ENCODE peak calls at places on chromosomes 6 and 20, in seven cellular contexts. Y, M, A, V, O, B and X are unnamed samples.

GRCh38 chr6:88548891-88549505 is 382.9 kb upstream of the CNR1 start:
- DNase-seq in B (peak; percentile 47), Y (no peak), A (no peak), V (no peak), O (no peak), M (no peak), X (no peak)

GRCh38 chr6:157430834-157431233 is 49.8 kb downstream of the ZDHHC14 start:
- DNase-seq in A (no peak), Y (no peak), V (no peak), B (no peak), O (no peak), M (no peak), X (no peak)

GRCh38 chr6:45073771-45074170 is 254.4 kb upstream of the RUNX2 start:
- DNase-seq in B (no peak), O (no peak), A (no peak), Y (no peak), V (no peak), M (no peak), X (no peak)

GRCh38 chr6:65229768-65230167 is 477.3 kb downstream of the EYS start:
- DNase-seq in A (no peak), O (no peak), Y (no peak), B (no peak), M (no peak), V (no peak), X (no peak)

GRCh38 chr6:107392069-107392468 is 67.3 kb downstream of the PDSS2 start:
- DNase-seq in A (no peak), Y (no peak), O (no peak), M (no peak), B (no peak), V (peak; percentile 2), X (no peak)

GRCh38 chr6:132007474-132008190 is 56.5 kb upstream of the CCN2 start:
- DNase-seq in M (no peak), B (no peak), A (no peak), V (peak; percentile 27), Y (no peak), O (no peak), X (no peak)

GRCh38 chr6:25769983-25770382 is 15.4 kb downstream of the SLC17A4 start:
- DNase-seq in M (peak; percentile 56), O (no peak), B (no peak), Y (no peak), V (peak; percentile 24), A (no peak), X (no peak)

GRCh38 chr20:56750430-56750829 is 121.3 kb downstream of the TFAP2C start:
- DNase-seq in A (no peak), O (no peak), Y (no peak), V (no peak), M (peak; percentile 34), B (no peak), X (no peak)

GRCh38 chr6:34953084-34954025 is 64.3 kb downstream of the ANKS1A start:
- DNase-seq in B (no peak), O (no peak), M (no peak), Y (no peak), V (peak; percentile 79), A (no peak), X (no peak)

GRCh38 chr6:23073851-23074250 is 504.5 kb downstream of the HDGFL1 start:
- DNase-seq in A (no peak), M (no peak), B (no peak), V (no peak), Y (no peak), O (no peak), X (no peak)

GRCh38 chr20:38190936-38191371 is 25.9 kb upstream of the TGM2 start:
- DNase-seq in A (peak; percentile 57), M (no peak), B (no peak), Y (no peak), O (peak; percentile 34), V (no peak), X (no peak)

DNA sequence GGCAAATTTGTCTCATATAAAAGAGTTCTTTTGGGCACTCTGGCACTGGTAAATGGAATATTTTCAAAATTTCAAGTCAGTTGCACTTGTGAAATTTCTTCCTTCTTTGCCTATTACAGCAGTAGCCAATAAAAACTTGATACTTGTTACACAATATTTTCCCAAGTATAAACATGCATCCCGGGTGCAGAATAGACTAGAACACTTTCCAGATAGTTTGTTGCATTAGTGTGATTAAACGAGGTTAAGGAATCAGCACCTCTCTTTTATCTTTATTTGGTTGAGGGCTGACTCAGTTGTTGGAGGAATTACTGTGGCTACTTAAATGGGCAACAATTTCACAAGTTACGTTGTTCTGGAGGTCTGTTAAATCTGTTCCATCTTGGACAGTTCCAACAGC is 467.5 kb downstream of the CDKAL1 start:
- DNase-seq in A (no peak), V (no peak), B (no peak), Y (no peak), O (no peak), M (no peak), X (no peak)
- TF ChIP-seq POLR2A in A (no peak), V (no peak), B (no peak), Y (no peak), O (no peak), M (no peak), X (no peak)

DNA sequence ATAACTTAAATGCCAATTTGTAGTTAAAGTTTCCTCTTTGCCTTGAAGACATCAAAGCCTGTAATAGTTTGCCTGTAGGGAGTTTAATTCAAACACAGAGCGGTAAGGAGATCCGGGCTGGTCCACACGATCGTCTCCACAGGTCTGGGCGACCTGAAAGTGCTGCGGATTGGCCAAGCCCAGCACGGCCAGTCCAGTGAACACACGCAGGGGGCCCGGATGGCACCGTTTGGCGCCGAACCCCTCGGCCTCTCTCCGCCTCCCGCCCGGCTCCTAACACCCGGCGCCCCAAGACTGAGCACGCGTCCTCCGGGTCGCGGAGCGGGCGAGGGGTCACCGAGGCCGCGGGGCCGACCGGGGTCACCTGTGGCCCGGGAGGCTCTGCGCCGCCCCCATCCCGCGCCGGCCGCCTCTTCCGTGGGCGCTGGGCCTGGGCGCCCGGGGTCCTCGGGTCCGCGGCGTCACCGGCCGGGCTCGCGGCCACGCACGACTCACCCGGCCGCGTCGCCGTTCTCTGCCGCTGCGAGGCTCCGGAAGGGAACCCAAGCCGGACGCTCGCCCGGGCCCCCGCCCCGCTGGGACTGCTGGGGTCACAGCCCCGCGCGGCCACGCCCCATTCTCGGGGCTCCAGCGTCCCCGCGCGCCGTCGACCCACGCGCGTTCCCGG is 481 bp downstream of the SERPINB6 start:
- DNase-seq in M (no peak), Y (peak; percentile 82), V (peak; percentile 57), A (peak; percentile 89), B (peak; percentile 83), O (peak; percentile 76), X (peak; percentile 97)
- TF ChIP-seq POLR2A in M (no peak), Y (no peak), V (no peak), A (no peak), B (peak; percentile 58), O (no peak), X (no peak)

GRCh38 chr20:44433751-44434538 is 41.7 kb upstream of the TTPAL start:
- DNase-seq in M (no peak), A (no peak), V (no peak), O (no peak), Y (no peak), B (no peak), X (no peak)
- TF ChIP-seq POLR2A in M (no peak), A (no peak), V (no peak), O (no peak), Y (no peak), B (no peak), X (no peak)

GRCh38 chr20:47334022-47334551 is 22.4 kb downstream of the ZMYND8 start:
- DNase-seq in Y (no peak), A (no peak), B (no peak), M (no peak), V (peak; percentile 91), O (no peak), X (no peak)
- TF ChIP-seq POLR2A in Y (no peak), A (no peak), B (peak; percentile 54), M (no peak), V (no peak), O (peak; percentile 16), X (no peak)

GRCh38 chr6:79078057-79078969 is at the start of gene PHIP:
- DNase-seq in M (peak; percentile 88), V (peak; percentile 96), Y (peak; percentile 94), B (peak; percentile 94), O (peak; percentile 91), A (peak; percentile 98), X (peak; percentile 98)
- TF ChIP-seq POLR2A in M (peak; percentile 16), V (peak; percentile 62), Y (peak; percentile 57), B (peak; percentile 68), O (no peak), A (peak; percentile 56), X (peak; percentile 66)

DNA sequence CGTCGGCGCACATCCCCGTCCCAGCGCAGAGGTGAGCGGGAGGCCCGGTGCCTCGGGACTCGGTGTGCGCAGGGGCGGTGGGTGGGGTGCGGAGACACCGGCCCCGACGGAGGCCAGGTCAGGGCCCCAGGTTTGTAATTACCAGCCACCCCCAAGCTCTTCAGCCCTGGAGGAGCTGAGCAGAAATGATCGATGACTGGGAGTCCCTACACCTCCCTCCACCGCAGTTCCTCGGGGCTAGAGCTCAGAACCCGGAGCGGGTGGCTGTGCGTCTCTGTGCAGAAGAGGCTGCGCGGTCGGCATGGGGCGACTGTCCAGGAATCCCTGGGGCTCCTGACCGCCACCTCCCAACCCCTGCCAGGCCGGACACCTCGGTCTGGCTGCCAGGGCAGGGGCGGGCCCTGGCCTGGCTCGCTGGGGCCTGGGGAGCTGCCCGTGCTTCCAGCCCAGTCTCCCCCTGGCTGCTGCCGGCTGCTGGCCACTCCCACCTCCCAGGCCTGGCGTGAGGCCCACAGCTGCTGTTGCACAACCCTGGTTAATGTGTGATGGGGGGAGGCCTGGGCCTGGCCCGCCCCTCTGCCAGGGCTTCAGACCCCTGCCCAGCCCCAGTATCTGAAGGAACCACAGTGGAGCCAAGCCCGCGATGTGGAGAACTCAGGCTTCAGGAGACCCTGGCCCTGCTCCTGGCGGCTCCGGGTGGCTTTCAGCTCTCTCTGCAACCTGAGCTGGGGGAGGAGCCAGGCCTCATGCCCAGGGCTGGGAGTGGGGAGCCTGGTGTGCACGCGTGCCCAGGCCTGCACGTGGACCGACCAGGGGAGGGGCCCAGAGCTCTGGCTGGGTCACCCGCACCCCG is 1.2 kb downstream of the SLC2A4RG start:
- DNase-seq in V (peak; percentile 90), O (peak; percentile 98), Y (peak; percentile 99), A (peak; percentile 98), B (peak; percentile 94), M (peak; percentile 90), X (peak; percentile 93)
- TF ChIP-seq POLR2A in V (peak; percentile 13), O (no peak), Y (peak; percentile 11), A (peak; percentile 70), B (peak; percentile 81), M (peak; percentile 25), X (no peak)

GRCh38 chr6:130602151-130602770 is 224.9 kb upstream of the SMLR1 start:
- DNase-seq in M (no peak), V (peak; percentile 30), A (no peak), Y (no peak), B (peak; percentile 25), O (peak; percentile 30), X (no peak)
- TF ChIP-seq POLR2A in M (no peak), V (no peak), A (no peak), Y (no peak), B (no peak), O (no peak), X (no peak)

DNA sequence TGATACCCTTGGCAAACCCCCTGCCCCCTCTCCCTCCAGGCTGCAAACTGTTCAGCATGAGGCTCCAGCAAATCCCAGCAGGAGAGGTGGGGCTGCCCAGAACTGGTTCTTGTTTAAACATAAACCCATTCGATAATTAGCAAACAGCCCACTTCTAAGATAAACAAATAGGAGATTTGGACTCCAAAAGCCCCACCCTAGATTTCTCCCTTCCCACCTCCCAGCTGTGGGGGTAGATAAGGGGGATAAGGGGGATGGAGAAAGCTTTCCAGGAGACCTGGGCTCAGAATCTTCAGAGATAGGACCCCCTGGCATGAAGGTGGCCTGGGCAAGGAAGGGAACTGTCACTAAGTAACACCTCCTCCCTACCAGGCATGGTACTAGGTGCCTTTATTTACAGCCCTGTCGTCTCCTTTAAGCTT is 4.8 kb downstream of the SDC4 start:
- DNase-seq in Y (no peak), B (no peak), O (no peak), M (peak; percentile 59), A (no peak), V (no peak), X (no peak)
- TF ChIP-seq POLR2A in Y (no peak), B (no peak), O (no peak), M (no peak), A (no peak), V (no peak), X (no peak)